ENCODE peak calls at places on chromosome X, in ten cellular contexts. One of them, this sample, is unnamed.

GRCh38 chrX:80648023-80648422 is 161.7 kb downstream of the BRWD3 start:
- DNase-seq in colonic mucosa: no peak
- DNase-seq in thyroid gland: no peak
- DNase-seq in A549: peak; percentile 22
- DNase-seq in left ventricle myocardium inferior: no peak
- DNase-seq in adrenal gland: no peak
- DNase-seq in cardiac muscle cell: peak; percentile 21
- DNase-seq in GM23248: peak; percentile 14
- DNase-seq in ovary: no peak
- DNase-seq in IMR-90: no peak
- DNase-seq in this sample: peak; percentile 12

GRCh38 chrX:72107320-72107719 is 24.4 kb downstream of the RTL5 start:
- DNase-seq in cardiac muscle cell: no peak
- DNase-seq in adrenal gland: no peak
- DNase-seq in GM23248: peak; percentile 81
- DNase-seq in left ventricle myocardium inferior: no peak
- DNase-seq in IMR-90: peak; percentile 41
- DNase-seq in ovary: no peak
- DNase-seq in A549: peak; percentile 51
- DNase-seq in colonic mucosa: no peak
- DNase-seq in thyroid gland: no peak
- DNase-seq in this sample: no peak

GRCh38 chrX:18674417-18674787 is 2.5 kb upstream of the RS1 start:
- DNase-seq in left ventricle myocardium inferior: peak; percentile 23
- DNase-seq in A549: no peak
- DNase-seq in ovary: peak; percentile 48
- DNase-seq in GM23248: no peak
- DNase-seq in thyroid gland: peak; percentile 35
- DNase-seq in cardiac muscle cell: no peak
- DNase-seq in adrenal gland: peak; percentile 39
- DNase-seq in IMR-90: no peak
- DNase-seq in colonic mucosa: peak; percentile 34
- DNase-seq in this sample: peak; percentile 23

GRCh38 chrX:11462136-11462535 is 168.9 kb downstream of the AMELX start:
- DNase-seq in cardiac muscle cell: no peak
- DNase-seq in A549: peak; percentile 27
- DNase-seq in ovary: no peak
- DNase-seq in colonic mucosa: no peak
- DNase-seq in IMR-90: peak; percentile 8
- DNase-seq in adrenal gland: no peak
- DNase-seq in thyroid gland: no peak
- DNase-seq in left ventricle myocardium inferior: no peak
- DNase-seq in GM23248: peak; percentile 38
- DNase-seq in this sample: no peak

GRCh38 chrX:55486736-55487135 is 2.9 kb downstream of the USP51 start:
- DNase-seq in cardiac muscle cell: no peak
- DNase-seq in thyroid gland: no peak
- DNase-seq in colonic mucosa: no peak
- DNase-seq in A549: peak; percentile 4
- DNase-seq in GM23248: peak; percentile 44
- DNase-seq in ovary: no peak
- DNase-seq in left ventricle myocardium inferior: no peak
- DNase-seq in adrenal gland: peak; percentile 30
- DNase-seq in IMR-90: no peak
- DNase-seq in this sample: no peak

GRCh38 chrX:148928803-148929202 is 428.4 kb downstream of the AFF2 start:
- DNase-seq in thyroid gland: no peak
- DNase-seq in GM23248: peak; percentile 75
- DNase-seq in A549: no peak
- DNase-seq in adrenal gland: no peak
- DNase-seq in colonic mucosa: no peak
- DNase-seq in ovary: no peak
- DNase-seq in left ventricle myocardium inferior: no peak
- DNase-seq in IMR-90: peak; percentile 1
- DNase-seq in cardiac muscle cell: no peak
- DNase-seq in this sample: no peak

GRCh38 chrX:140712413-140713173 is 3.0 kb downstream of the LINC00632 start:
- DNase-seq in colonic mucosa: peak; percentile 17
- DNase-seq in thyroid gland: peak; percentile 47
- DNase-seq in left ventricle myocardium inferior: peak; percentile 39
- DNase-seq in IMR-90: peak; percentile 55
- DNase-seq in A549: peak; percentile 22
- DNase-seq in GM23248: peak; percentile 50
- DNase-seq in cardiac muscle cell: peak; percentile 62
- DNase-seq in ovary: peak; percentile 53
- DNase-seq in adrenal gland: peak; percentile 29
- DNase-seq in this sample: peak; percentile 43

GRCh38 chrX:332916-333610 is 14.5 kb upstream of the GTPBP6 start:
- DNase-seq in adrenal gland: no peak
- DNase-seq in IMR-90: no peak
- DNase-seq in ovary: no peak
- DNase-seq in left ventricle myocardium inferior: peak; percentile 10
- DNase-seq in colonic mucosa: no peak
- DNase-seq in cardiac muscle cell: no peak
- DNase-seq in A549: no peak
- DNase-seq in GM23248: no peak
- DNase-seq in thyroid gland: no peak
- DNase-seq in this sample: no peak

GRCh38 chrX:9724711-9725110 is 40.9 kb downstream of the GPR143 start:
- DNase-seq in left ventricle myocardium inferior: no peak
- DNase-seq in ovary: no peak
- DNase-seq in adrenal gland: no peak
- DNase-seq in cardiac muscle cell: no peak
- DNase-seq in GM23248: peak; percentile 48
- DNase-seq in thyroid gland: no peak
- DNase-seq in A549: no peak
- DNase-seq in colonic mucosa: no peak
- DNase-seq in IMR-90: peak; percentile 27
- DNase-seq in this sample: no peak
- H3K27ac ChIP-seq in left ventricle myocardium inferior: no peak overlapping the region
- H3K27ac ChIP-seq in ovary: no peak overlapping the region
- H3K27ac ChIP-seq in adrenal gland: no peak overlapping the region
- H3K27ac ChIP-seq in cardiac muscle cell: no peak overlapping the region
- H3K27ac ChIP-seq in GM23248: no peak overlapping the region
- H3K27ac ChIP-seq in thyroid gland: no peak overlapping the region
- H3K27ac ChIP-seq in A549: no peak overlapping the region
- H3K27ac ChIP-seq in colonic mucosa: no peak overlapping the region
- H3K27ac ChIP-seq in IMR-90: no peak overlapping the region
- H3K27ac ChIP-seq in this sample: no peak overlapping the region

GRCh38 chrX:2658585-2659292 is 32.4 kb upstream of the CD99 start:
- DNase-seq in A549: no peak
- DNase-seq in ovary: no peak
- DNase-seq in cardiac muscle cell: no peak
- DNase-seq in colonic mucosa: no peak
- DNase-seq in IMR-90: no peak
- DNase-seq in adrenal gland: no peak
- DNase-seq in GM23248: no peak
- DNase-seq in left ventricle myocardium inferior: no peak
- DNase-seq in thyroid gland: no peak
- DNase-seq in this sample: no peak

GRCh38 chrX:2662586-2662985 is 28.5 kb upstream of the CD99 start:
- DNase-seq in adrenal gland: no peak
- DNase-seq in thyroid gland: no peak
- DNase-seq in GM23248: no peak
- DNase-seq in IMR-90: no peak
- DNase-seq in ovary: no peak
- DNase-seq in cardiac muscle cell: no peak
- DNase-seq in colonic mucosa: no peak
- DNase-seq in A549: no peak
- DNase-seq in left ventricle myocardium inferior: no peak
- DNase-seq in this sample: no peak

GRCh38 chrX:2666491-2666890 is 24.6 kb upstream of the CD99 start:
- DNase-seq in ovary: no peak
- DNase-seq in colonic mucosa: no peak
- DNase-seq in GM23248: no peak
- DNase-seq in A549: no peak
- DNase-seq in thyroid gland: no peak
- DNase-seq in IMR-90: no peak
- DNase-seq in adrenal gland: no peak
- DNase-seq in left ventricle myocardium inferior: no peak
- DNase-seq in cardiac muscle cell: no peak
- DNase-seq in this sample: no peak

GRCh38 chrX:2665387-2666304 is 25.4 kb upstream of the CD99 start:
- DNase-seq in A549: no peak
- DNase-seq in cardiac muscle cell: no peak
- DNase-seq in left ventricle myocardium inferior: no peak
- DNase-seq in GM23248: no peak
- DNase-seq in adrenal gland: no peak
- DNase-seq in ovary: no peak
- DNase-seq in thyroid gland: no peak
- DNase-seq in colonic mucosa: no peak
- DNase-seq in IMR-90: no peak
- DNase-seq in this sample: no peak

DNA sequence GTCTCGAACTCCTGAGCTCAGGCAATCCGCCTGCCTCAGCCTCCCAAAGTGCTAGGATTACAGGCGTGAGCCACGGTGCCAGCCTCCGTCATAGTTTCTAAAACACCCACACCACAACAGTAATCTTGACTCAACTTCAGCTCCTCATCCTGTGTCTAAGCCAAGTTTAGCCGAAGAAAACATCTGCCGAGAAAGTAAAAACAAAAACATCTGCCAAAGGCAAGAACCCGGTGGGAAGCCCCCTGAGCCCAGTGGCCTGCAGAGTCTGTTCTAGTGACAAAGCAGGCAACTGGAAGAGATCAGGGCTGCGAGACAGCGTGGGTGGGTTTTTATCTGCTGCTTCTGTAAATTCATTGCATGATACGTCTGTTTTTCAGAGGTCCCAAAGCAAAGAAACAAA is 26.6 kb upstream of the CD99 start:
- DNase-seq in left ventricle myocardium inferior: peak; percentile 54
- DNase-seq in thyroid gland: no peak
- DNase-seq in adrenal gland: no peak
- DNase-seq in ovary: peak; percentile 74
- DNase-seq in cardiac muscle cell: no peak
- DNase-seq in colonic mucosa: peak; percentile 22
- DNase-seq in IMR-90: peak; percentile 87
- DNase-seq in A549: no peak
- DNase-seq in GM23248: peak; percentile 92
- DNase-seq in this sample: peak; percentile 69
- H3K27ac ChIP-seq in left ventricle myocardium inferior: peak overlapping the region; percentile 61
- H3K27ac ChIP-seq in thyroid gland: no peak overlapping the region
- H3K27ac ChIP-seq in adrenal gland: no peak overlapping the region
- H3K27ac ChIP-seq in ovary: peak overlapping the region; percentile 49
- H3K27ac ChIP-seq in cardiac muscle cell: no peak overlapping the region
- H3K27ac ChIP-seq in colonic mucosa: no peak overlapping the region
- H3K27ac ChIP-seq in IMR-90: peak overlapping the region; percentile 46
- H3K27ac ChIP-seq in A549: no peak overlapping the region
- H3K27ac ChIP-seq in GM23248: peak overlapping the region; percentile 74
- H3K27ac ChIP-seq in this sample: peak overlapping the region; percentile 75

DNA sequence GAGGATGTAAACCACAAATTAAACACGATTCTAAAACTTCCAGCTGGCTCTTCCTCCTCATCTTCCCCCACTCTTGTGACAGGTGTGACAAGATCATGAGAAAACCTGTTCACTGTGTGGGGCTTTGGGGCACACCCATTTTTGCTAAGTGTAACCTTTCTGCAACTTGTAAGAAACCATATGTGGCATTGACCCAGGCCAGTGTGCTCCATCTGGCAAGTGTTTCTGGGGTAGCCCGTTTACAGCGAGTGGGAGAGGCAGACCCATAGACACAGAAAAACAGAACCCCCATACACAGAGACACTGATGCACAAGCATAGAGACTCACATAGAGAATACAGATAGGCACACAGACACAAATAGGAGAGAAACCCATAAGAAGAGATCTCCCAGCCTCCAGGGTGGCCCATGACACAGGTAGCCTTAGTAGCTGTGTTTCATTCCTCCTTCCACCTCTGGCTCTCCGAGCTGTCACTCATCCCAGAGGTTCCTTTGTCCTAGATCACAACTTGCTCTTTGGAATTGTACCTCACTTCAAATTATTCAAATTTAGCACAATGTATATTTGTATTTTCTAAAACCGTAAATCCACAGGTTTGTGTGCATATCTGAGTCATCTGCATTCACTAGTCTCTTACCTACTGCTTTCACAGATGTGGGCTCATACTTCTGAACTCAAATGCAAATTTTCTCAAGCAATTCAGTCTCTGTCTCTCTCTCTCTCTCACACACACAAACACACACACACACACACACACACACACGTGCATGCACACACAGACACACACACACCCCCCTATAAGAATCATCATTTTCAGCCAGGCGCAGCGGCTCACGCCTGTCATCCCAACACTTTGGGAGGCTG is 114.4 kb downstream of the SH3KBP1 start:
- DNase-seq in thyroid gland: no peak
- DNase-seq in left ventricle myocardium inferior: no peak
- DNase-seq in colonic mucosa: no peak
- DNase-seq in GM23248: peak; percentile 21
- DNase-seq in cardiac muscle cell: no peak
- DNase-seq in adrenal gland: no peak
- DNase-seq in IMR-90: no peak
- DNase-seq in A549: no peak
- DNase-seq in ovary: no peak
- DNase-seq in this sample: no peak
- H3K27ac ChIP-seq in thyroid gland: peak overlapping the region; percentile 24
- H3K27ac ChIP-seq in left ventricle myocardium inferior: peak overlapping the region; percentile 78
- H3K27ac ChIP-seq in colonic mucosa: peak overlapping the region; percentile 27
- H3K27ac ChIP-seq in GM23248: peak overlapping the region; percentile 85
- H3K27ac ChIP-seq in cardiac muscle cell: no peak overlapping the region
- H3K27ac ChIP-seq in adrenal gland: no peak overlapping the region
- H3K27ac ChIP-seq in IMR-90: no peak overlapping the region
- H3K27ac ChIP-seq in A549: no peak overlapping the region
- H3K27ac ChIP-seq in ovary: no peak overlapping the region
- H3K27ac ChIP-seq in this sample: no peak overlapping the region

GRCh38 chrX:111284615-111285294 is 14.5 kb upstream of the CAPN6 start:
- DNase-seq in ovary: no peak
- DNase-seq in cardiac muscle cell: peak; percentile 23
- DNase-seq in thyroid gland: no peak
- DNase-seq in colonic mucosa: no peak
- DNase-seq in IMR-90: no peak
- DNase-seq in A549: no peak
- DNase-seq in GM23248: no peak
- DNase-seq in left ventricle myocardium inferior: no peak
- DNase-seq in adrenal gland: no peak
- DNase-seq in this sample: no peak

GRCh38 chrX:111282991-111283390 is 12.7 kb upstream of the CAPN6 start:
- DNase-seq in colonic mucosa: no peak
- DNase-seq in cardiac muscle cell: no peak
- DNase-seq in ovary: no peak
- DNase-seq in GM23248: no peak
- DNase-seq in A549: no peak
- DNase-seq in thyroid gland: no peak
- DNase-seq in IMR-90: no peak
- DNase-seq in adrenal gland: no peak
- DNase-seq in left ventricle myocardium inferior: no peak
- DNase-seq in this sample: no peak

GRCh38 chrX:111283446-111283845 is 13.2 kb upstream of the CAPN6 start:
- DNase-seq in adrenal gland: no peak
- DNase-seq in GM23248: no peak
- DNase-seq in left ventricle myocardium inferior: no peak
- DNase-seq in IMR-90: no peak
- DNase-seq in colonic mucosa: no peak
- DNase-seq in A549: no peak
- DNase-seq in cardiac muscle cell: no peak
- DNase-seq in ovary: no peak
- DNase-seq in thyroid gland: no peak
- DNase-seq in this sample: no peak

DNA sequence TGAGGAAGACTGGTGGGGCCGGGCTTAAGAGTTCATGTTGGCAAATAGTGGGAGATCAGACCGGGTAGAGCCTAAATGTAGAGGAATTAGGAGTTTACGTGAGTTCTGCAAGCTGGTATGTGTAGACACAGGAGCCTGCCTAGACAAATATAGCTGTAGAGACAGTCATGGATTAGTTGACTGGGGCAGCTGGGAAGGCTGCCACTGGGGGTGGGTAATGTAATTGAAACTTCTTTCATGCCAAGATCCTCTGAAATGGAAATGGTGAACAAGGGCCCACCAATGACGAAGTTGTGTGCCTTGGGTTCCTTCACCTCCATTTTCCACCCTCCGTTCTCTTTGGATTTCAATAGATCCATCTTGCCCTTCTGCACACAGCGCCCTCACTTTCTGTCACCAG is 11.9 kb upstream of the CAPN6 start:
- DNase-seq in adrenal gland: no peak
- DNase-seq in colonic mucosa: no peak
- DNase-seq in ovary: no peak
- DNase-seq in GM23248: no peak
- DNase-seq in left ventricle myocardium inferior: no peak
- DNase-seq in thyroid gland: no peak
- DNase-seq in IMR-90: no peak
- DNase-seq in A549: no peak
- DNase-seq in cardiac muscle cell: no peak
- DNase-seq in this sample: no peak
- H3K27ac ChIP-seq in adrenal gland: no peak overlapping the region
- H3K27ac ChIP-seq in colonic mucosa: no peak overlapping the region
- H3K27ac ChIP-seq in ovary: no peak overlapping the region
- H3K27ac ChIP-seq in GM23248: no peak overlapping the region
- H3K27ac ChIP-seq in left ventricle myocardium inferior: no peak overlapping the region
- H3K27ac ChIP-seq in thyroid gland: no peak overlapping the region
- H3K27ac ChIP-seq in IMR-90: no peak overlapping the region
- H3K27ac ChIP-seq in A549: no peak overlapping the region
- H3K27ac ChIP-seq in cardiac muscle cell: no peak overlapping the region
- H3K27ac ChIP-seq in this sample: no peak overlapping the region

This sample was measured in testis.